ENCODE peak calls at places on chromosomes 12 and 14, in four cellular contexts. U is NCI-H1105, O is NCI-H1092 treated with DMSO at 0.1 percent for 48 hours, N is cardiac fibroblast. W is an unnamed sample.

GRCh38 chr12:65209655-65210043 is 40.3 kb downstream of the LEMD3 start:
- DNase-seq in U (no peak), N (peak; percentile 12), O (no peak), W (no peak)

GRCh38 chr12:111022386-111022785 is 102.0 kb upstream of the MYL2 start:
- DNase-seq in O (no peak), U (no peak), N (no peak), W (no peak)

GRCh38 chr12:82880442-82880901 is 193.8 kb downstream of the TMTC2 start:
- DNase-seq in O (no peak), N (no peak), U (peak; percentile 38), W (no peak)

GRCh38 chr14:105317546-105317945 is 3.0 kb downstream of the PACS2 start:
- DNase-seq in O (no peak), U (no peak), N (peak; percentile 53), W (peak; percentile 85)

GRCh38 chr14:53295985-53296582 is 143.0 kb upstream of the DDHD1 start:
- DNase-seq in U (peak; percentile 29), N (peak; percentile 60), O (peak; percentile 38), W (peak; percentile 53)

GRCh38 chr12:53276511-53276910 is 8.4 kb downstream of the ESPL1 start:
- DNase-seq in N (no peak), O (no peak), U (no peak), W (no peak)

GRCh38 chr14:98952595-98953325 is 319.2 kb downstream of the BCL11B start:
- DNase-seq in O (no peak), N (peak; percentile 58), U (no peak), W (peak; percentile 78)

GRCh38 chr12:32896438-32897275 is at the start of gene PKP2:
- DNase-seq in N (peak; percentile 67), U (peak; percentile 96), O (peak; percentile 85), W (peak; percentile 26)

GRCh38 chr14:30957813-30958370 is 67.6 kb upstream of the AP4S1 start:
- DNase-seq in U (no peak), O (no peak), N (no peak), W (no peak)

GRCh38 chr14:30559638-30560071 is 697 bp downstream of the G2E3 start:
- DNase-seq in U (peak; percentile 26), O (peak; percentile 74), N (peak; percentile 40), W (peak; percentile 53)

GRCh38 chr12:49912846-49913245 is 9.1 kb upstream of the FAIM2 start:
- DNase-seq in O (no peak), N (no peak), U (no peak), W (no peak)

GRCh38 chr12:132189378-132190011 is 45.2 kb downstream of the NOC4L start:
- DNase-seq in N (peak; percentile 95), O (no peak), U (peak; percentile 73), W (peak; percentile 98)

GRCh38 chr14:103522028-103522581 is 525 bp downstream of the CKB start:
- DNase-seq in U (peak; percentile 42), N (no peak), O (peak; percentile 46), W (peak; percentile 26)

GRCh38 chr14:79638647-79639266 is 572.5 kb downstream of the DIO2 start:
- DNase-seq in U (no peak), N (no peak), O (no peak), W (no peak)

GRCh38 chr14:55416866-55417265 is 5.2 kb upstream of the ATG14 start:
- DNase-seq in N (peak; percentile 21), O (no peak), U (no peak), W (no peak)

GRCh38 chr14:104237651-104238423 is 99.5 kb downstream of the KIF26A start:
- DNase-seq in O (no peak), U (no peak), N (no peak), W (no peak)

GRCh38 chr12:86229772-86230171 is 26.4 kb downstream of the MGAT4C start:
- DNase-seq in O (no peak), N (no peak), U (no peak), W (no peak)

GRCh38 chr12:95248095-95248494 is 30.5 kb downstream of the VEZT start:
- DNase-seq in O (no peak), N (no peak), U (no peak), W (no peak)

GRCh38 chr14:102777711-102778615 is 714 bp downstream of the TRAF3 start:
- DNase-seq in O (peak; percentile 26), N (peak; percentile 47), U (no peak), W (peak; percentile 84)

GRCh38 chr14:95326987-95327386 is 7.3 kb upstream of the CLMN start:
- DNase-seq in U (no peak), O (no peak), N (no peak), W (no peak)

GRCh38 chr14:104196461-104197180 is 58.2 kb downstream of the KIF26A start:
- DNase-seq in N (no peak), U (no peak), O (peak; percentile 68), W (no peak)

GRCh38 chr14:104805941-104806624 is 5.2 kb downstream of the ZBTB42 start:
- DNase-seq in N (no peak), O (no peak), U (no peak), W (no peak)

GRCh38 chr12:52837341-52837741 is 3.2 kb upstream of the KRT79 start:
- DNase-seq in O (no peak), N (peak; percentile 80), U (no peak), W (peak; percentile 81)